ENCODE peak calls at places on chromosomes 12 and 14, in ten cellular contexts. S, X, B, A, U, I, R, Y, D and W are unnamed samples.

GRCh38 chr14:54836231-54836630 is 66.4 kb downstream of the GCH1 start:
- DNase-seq in S (no peak), X (no peak), B (no peak), A (no peak), U (no peak), I (no peak), R (no peak), Y (no peak), D (no peak), W (no peak)

GRCh38 chr12:7021956-7022355 is 3.7 kb upstream of the LPCAT3 start:
- DNase-seq in S (no peak), X (no peak), B (no peak), A (no peak), U (no peak), I (no peak), R (no peak), Y (no peak), D (no peak), W (no peak)

GRCh38 chr12:1880876-1881275 is 37.6 kb downstream of the CACNA2D4 start:
- DNase-seq in S (no peak), X (no peak), B (no peak), A (no peak), U (no peak), I (no peak), R (no peak), Y (no peak), D (no peak), W (no peak)

GRCh38 chr14:102493096-102493495 is 16.5 kb downstream of the ANKRD9 start:
- DNase-seq in S (no peak), X (no peak), B (no peak), A (no peak), U (no peak), I (no peak), R (no peak), Y (no peak), D (no peak), W (no peak)

GRCh38 chr12:43692064-43692463 is 66.5 kb downstream of the PUS7L start:
- DNase-seq in S (no peak), X (no peak), B (no peak), A (no peak), U (peak; percentile 57), I (no peak), R (no peak), Y (no peak), D (peak; percentile 66), W (no peak)

GRCh38 chr12:3962661-3963483 is 89.7 kb upstream of the PARP11 start:
- DNase-seq in S (no peak), X (peak; percentile 39), B (peak; percentile 67), A (no peak), U (no peak), I (no peak), R (peak; percentile 42), Y (no peak), D (peak; percentile 68), W (peak; percentile 14)

GRCh38 chr12:8658361-8658760 is 4.3 kb downstream of the MFAP5 start:
- DNase-seq in S (no peak), X (no peak), B (no peak), A (no peak), U (peak; percentile 80), I (no peak), R (no peak), Y (no peak), D (no peak), W (no peak)

GRCh38 chr12:8556748-8557147 is 16.0 kb upstream of the CLEC4E start:
- DNase-seq in S (no peak), X (no peak), B (no peak), A (no peak), U (no peak), I (no peak), R (no peak), Y (no peak), D (no peak), W (no peak)

GRCh38 chr12:28144059-28144458 is 46.2 kb upstream of the CCDC91 start:
- DNase-seq in S (no peak), X (no peak), B (no peak), A (no peak), U (no peak), I (no peak), R (no peak), Y (no peak), D (no peak), W (no peak)

GRCh38 chr14:39447155-39447554 is 14.9 kb upstream of the FBXO33 start:
- DNase-seq in S (no peak), X (no peak), B (no peak), A (no peak), U (no peak), I (peak; percentile 48), R (no peak), Y (no peak), D (no peak), W (no peak)

GRCh38 chr12:104480826-104481457 is 24.2 kb downstream of the CHST11 start:
- DNase-seq in S (no peak), X (no peak), B (no peak), A (no peak), U (peak; percentile 89), I (no peak), R (no peak), Y (no peak), D (no peak), W (peak; percentile 22)

GRCh38 chr14:61887628-61888027 is 125.4 kb downstream of the SNAPC1 start:
- DNase-seq in S (no peak), X (no peak), B (no peak), A (no peak), U (peak; percentile 49), I (no peak), R (no peak), Y (no peak), D (no peak), W (no peak)

GRCh38 chr12:26721800-26722199 is 111.2 kb downstream of the ITPR2 start:
- DNase-seq in S (no peak), X (no peak), B (no peak), A (no peak), U (no peak), I (no peak), R (no peak), Y (no peak), D (no peak), W (no peak)

GRCh38 chr12:44875954-44876553 is at the start of gene NELL2:
- DNase-seq in S (peak; percentile 36), X (no peak), B (peak; percentile 68), A (peak; percentile 64), U (peak; percentile 7), I (peak; percentile 38), R (peak; percentile 25), Y (no peak), D (peak; percentile 32), W (peak; percentile 28)

GRCh38 chr12:116135209-116135930 is 142.1 kb downstream of the MED13L start:
- DNase-seq in S (no peak), X (no peak), B (no peak), A (no peak), U (peak; percentile 67), I (no peak), R (no peak), Y (no peak), D (no peak), W (no peak)

GRCh38 chr14:104556256-104557021 is 23.1 kb upstream of the C14orf180 start:
- DNase-seq in S (no peak), X (no peak), B (no peak), A (no peak), U (no peak), I (no peak), R (no peak), Y (peak; percentile 38), D (no peak), W (peak; percentile 5)

GRCh38 chr12:69026341-69026740 is 93.4 kb upstream of the CPM start:
- DNase-seq in S (no peak), X (no peak), B (no peak), A (no peak), U (no peak), I (no peak), R (no peak), Y (no peak), D (peak; percentile 57), W (no peak)

GRCh38 chr14:102394717-102395378 is 32.1 kb downstream of the TECPR2 start:
- DNase-seq in S (peak; percentile 34), X (no peak), B (no peak), A (no peak), U (no peak), I (no peak), R (no peak), Y (no peak), D (peak; percentile 54), W (no peak)

GRCh38 chr14:61042220-61042619 is 61.2 kb downstream of the SLC38A6 start:
- DNase-seq in S (no peak), X (no peak), B (no peak), A (no peak), U (no peak), I (no peak), R (no peak), Y (no peak), D (no peak), W (no peak)

GRCh38 chr14:89533761-89534160 is 116.7 kb upstream of the FOXN3 start:
- DNase-seq in S (no peak), X (no peak), B (no peak), A (no peak), U (no peak), I (no peak), R (no peak), Y (no peak), D (no peak), W (no peak)

GRCh38 chr14:35878272-35879140 is 52.4 kb downstream of the BRMS1L start:
- DNase-seq in S (no peak), X (no peak), B (no peak), A (no peak), U (peak; percentile 90), I (no peak), R (no peak), Y (no peak), D (peak; percentile 24), W (peak; percentile 9)

GRCh38 chr12:85405781-85406522 is 125.9 kb downstream of the ALX1 start:
- DNase-seq in S (no peak), X (no peak), B (no peak), A (no peak), U (peak; percentile 58), I (no peak), R (no peak), Y (no peak), D (no peak), W (no peak)

GRCh38 chr14:75673345-75673744 is 12.3 kb downstream of the TTLL5 start:
- DNase-seq in S (no peak), X (no peak), B (no peak), A (no peak), U (no peak), I (no peak), R (no peak), Y (no peak), D (no peak), W (no peak)

GRCh38 chr14:77406718-77407117 is 16.6 kb downstream of the NOXRED1 start:
- DNase-seq in S (no peak), X (no peak), B (no peak), A (no peak), U (no peak), I (no peak), R (no peak), Y (no peak), D (peak; percentile 84), W (no peak)

GRCh38 chr12:120814203-120814902 is 88.7 kb downstream of the ACADS start:
- DNase-seq in S (no peak), X (no peak), B (no peak), A (no peak), U (no peak), I (no peak), R (no peak), Y (no peak), D (no peak), W (no peak)

GRCh38 chr12:24850486-24850885 is 98.4 kb downstream of the BCAT1 start:
- DNase-seq in S (no peak), X (no peak), B (no peak), A (no peak), U (no peak), I (no peak), R (no peak), Y (no peak), D (no peak), W (no peak)

GRCh38 chr14:93789366-93790130 is 1.3 kb upstream of the PRIMA1 start:
- DNase-seq in S (no peak), X (no peak), B (no peak), A (no peak), U (no peak), I (no peak), R (no peak), Y (no peak), D (no peak), W (no peak)

GRCh38 chr14:69010632-69011031 is 31.5 kb upstream of the ACTN1 start:
- DNase-seq in S (no peak), X (no peak), B (no peak), A (no peak), U (no peak), I (no peak), R (no peak), Y (no peak), D (no peak), W (no peak)